ENCODE peak calls at places on chromosomes 12 and 14, in ten cellular contexts. O is fibroblast of lung; R is HEK293T; T is upper lobe of right lung; Q is T-helper 1 cell; B is stimulated activated CD8-positive, alpha-beta memory T cell treated with anti-CD3 and anti-CD28 coated beads, Interleukin-15, amount 100 ng/mL, for 1 hour; Z is NCI-H748 treated with DMSO at 0.1 percent for 48 hours; M is T-helper 2 cell; W is CD8-positive, alpha-beta T cell; K is coronary artery. Y is an unnamed sample.
A peak's percentile ranks its signal among the peaks of the same experiment; 100 is the strongest.

GRCh38 chr14:52312872-52313492 is 1.1 kb upstream of the PTGER2 start:
- DNase-seq in O (peak; percentile 43), R (no peak), T (no peak), Q (no peak), B (no peak), Z (no peak), M (no peak), W (no peak), K (no peak), Y (no peak)

GRCh38 chr14:77105118-77105517 is 7.1 kb downstream of the CIPC start:
- DNase-seq in O (no peak), R (no peak), T (no peak), Q (no peak), B (no peak), Z (no peak), M (no peak), W (no peak), K (no peak), Y (no peak)

GRCh38 chr12:112506513-112507166 is 87.9 kb downstream of the PTPN11 start:
- DNase-seq in O (no peak), R (no peak), T (no peak), Q (no peak), B (no peak), Z (no peak), M (no peak), W (no peak), K (no peak), Y (no peak)

GRCh38 chr14:86935241-86935640 is 1057.7 kb downstream of the GALC start:
- DNase-seq in O (peak; percentile 91), R (no peak), T (no peak), Q (no peak), B (no peak), Z (no peak), M (no peak), W (no peak), K (no peak), Y (no peak)

GRCh38 chr14:56953884-56954283 is 143.6 kb upstream of the OTX2 start:
- DNase-seq in O (no peak), R (no peak), T (no peak), Q (no peak), B (no peak), Z (peak; percentile 39), M (no peak), W (no peak), K (no peak), Y (peak; percentile 17)

GRCh38 chr12:107415834-107416233 is 269.8 kb upstream of the PWP1 start:
- DNase-seq in O (peak; percentile 95), R (no peak), T (no peak), Q (no peak), B (no peak), Z (no peak), M (no peak), W (no peak), K (no peak), Y (no peak)

GRCh38 chr12:26112703-26113147 is 12.1 kb downstream of the BHLHE41 start:
- DNase-seq in O (peak; percentile 25), R (no peak), T (no peak), Q (no peak), B (no peak), Z (peak; percentile 79), M (no peak), W (no peak), K (no peak), Y (no peak)

GRCh38 chr14:56172571-56172971 is 54.4 kb downstream of the PELI2 start:
- DNase-seq in O (peak; percentile 91), R (no peak), T (no peak), Q (no peak), B (no peak), Z (no peak), M (no peak), W (no peak), K (no peak), Y (peak; percentile 78)

GRCh38 chr14:21025374-21026151 is 702 bp upstream of the NDRG2 start:
- DNase-seq in O (no peak), R (no peak), T (peak; percentile 76), Q (no peak), B (no peak), Z (no peak), M (no peak), W (no peak), K (peak; percentile 84), Y (peak; percentile 21)

GRCh38 chr14:97655169-97655948 is 858.2 kb downstream of the VRK1 start:
- DNase-seq in O (no peak), R (no peak), T (no peak), Q (no peak), B (no peak), Z (no peak), M (no peak), W (no peak), K (no peak), Y (no peak)

GRCh38 chr12:46698003-46698402 is 127.8 kb downstream of the SLC38A4 start:
- DNase-seq in O (no peak), R (no peak), T (no peak), Q (no peak), B (no peak), Z (no peak), M (no peak), W (no peak), K (no peak), Y (no peak)

GRCh38 chr12:69966409-69966808 is 141.4 kb downstream of the MYRFL start:
- DNase-seq in O (peak; percentile 70), R (no peak), T (no peak), Q (no peak), B (no peak), Z (no peak), M (no peak), W (no peak), K (no peak), Y (no peak)

Y was measured in lung microvascular endothelial cell.